ENCODE peak calls at places on chromosome 13, in six cellular contexts. W, G, S, H, B and Z are unnamed samples.
A peak's percentile ranks its signal among the peaks of the same experiment; 100 is the strongest.

GRCh38 chr13:38687246-38688229 is 661 bp downstream of the FREM2 start:
- DNase-seq in S (peak; percentile 72), B (peak; percentile 43), G (no peak), W (no peak), H (peak; percentile 41), Z (peak; percentile 14)

GRCh38 chr13:66513728-66514127 is 716.4 kb downstream of the PCDH9 start:
- DNase-seq in W (no peak), G (peak; percentile 16), S (no peak), B (peak; percentile 17), H (no peak), Z (no peak)

GRCh38 chr13:114341003-114341777 is 26.9 kb downstream of the CHAMP1 start:
- DNase-seq in B (no peak), G (no peak), S (no peak), H (no peak), W (no peak), Z (no peak)

GRCh38 chr13:41061914-41062837 is 867 bp downstream of the WBP4 start:
- DNase-seq in G (peak; percentile 64), W (no peak), B (peak; percentile 92), S (no peak), H (no peak), Z (peak; percentile 85)

GRCh38 chr13:106566682-106567420 is 1.1 kb downstream of the ARGLU1 start:
- DNase-seq in H (peak; percentile 81), B (peak; percentile 61), G (peak; percentile 62), W (no peak), S (no peak), Z (peak; percentile 65)

GRCh38 chr13:51928231-51928630 is 66.5 kb downstream of the CCDC70 start:
- DNase-seq in S (no peak), B (no peak), H (no peak), G (no peak), W (no peak), Z (peak; percentile 59)

GRCh38 chr13:32019612-32020233 is 11.9 kb upstream of the FRY start:
- DNase-seq in H (peak; percentile 82), W (peak; percentile 43), G (peak; percentile 81), B (peak; percentile 71), S (no peak), Z (no peak)

GRCh38 chr13:42420304-42420703 is 148.4 kb downstream of the AKAP11 start:
- DNase-seq in H (no peak), G (no peak), B (no peak), W (no peak), S (no peak), Z (no peak)

GRCh38 chr13:50911937-50912624 is 2.5 kb downstream of the RNASEH2B start:
- DNase-seq in G (peak; percentile 90), W (peak; percentile 85), B (peak; percentile 94), S (peak; percentile 95), H (peak; percentile 96), Z (peak; percentile 93)

GRCh38 chr13:26022538-26023292 is 29.1 kb downstream of the SHISA2 start:
- DNase-seq in W (no peak), S (peak; percentile 39), H (no peak), B (peak; percentile 92), G (peak; percentile 47), Z (peak; percentile 98)

GRCh38 chr13:87777395-87777794 is 106.2 kb downstream of the SLITRK5 start:
- DNase-seq in S (no peak), B (peak; percentile 6), W (no peak), G (no peak), H (peak; percentile 49), Z (no peak)

GRCh38 chr13:20412761-20413355 is 112.8 kb downstream of the CRYL1 start:
- DNase-seq in S (no peak), W (no peak), G (peak; percentile 71), B (peak; percentile 43), H (peak; percentile 82), Z (peak; percentile 10)

GRCh38 chr13:20565120-20565736 is 1.7 kb upstream of the IFT88 start:
- DNase-seq in S (no peak), W (no peak), H (peak; percentile 10), B (no peak), G (no peak), Z (no peak)

GRCh38 chr13:35768551-35768950 is 292.1 kb upstream of the MAB21L1 start:
- DNase-seq in G (peak; percentile 76), S (no peak), B (peak; percentile 19), W (no peak), H (no peak), Z (peak; percentile 47)

GRCh38 chr13:111587249-111587648 is 266.8 kb downstream of the TEX29 start:
- DNase-seq in G (no peak), W (no peak), S (no peak), B (no peak), H (no peak), Z (no peak)

GRCh38 chr13:102799544-102800144 is 725 bp downstream of the BIVM start:
- DNase-seq in H (peak; percentile 25), W (peak; percentile 20), G (peak; percentile 5), S (no peak), B (peak; percentile 40), Z (no peak)

GRCh38 chr13:77437267-77437666 is 98.2 kb upstream of the SCEL start:
- DNase-seq in B (no peak), W (no peak), G (no peak), H (no peak), S (no peak), Z (no peak)

GRCh38 chr13:97549201-97549600 is 115.2 kb downstream of the RAP2A start:
- DNase-seq in H (no peak), S (no peak), B (no peak), G (no peak), W (no peak), Z (no peak)

GRCh38 chr13:51906581-51906980 is 44.8 kb downstream of the CCDC70 start:
- DNase-seq in G (no peak), S (no peak), H (no peak), W (no peak), B (no peak), Z (no peak)

GRCh38 chr13:26425439-26426358 is 131.8 kb upstream of the WASF3 start:
- DNase-seq in B (peak; percentile 60), G (peak; percentile 88), S (no peak), H (no peak), W (no peak), Z (no peak)

GRCh38 chr13:86729206-86729605 is 930.0 kb upstream of the SLITRK6 start:
- DNase-seq in B (no peak), G (no peak), H (no peak), W (no peak), S (no peak), Z (no peak)

GRCh38 chr13:64423467-64423866 is 2806.7 kb downstream of the PCDH9 start:
- DNase-seq in W (no peak), S (no peak), H (no peak), G (no peak), B (no peak), Z (no peak)

GRCh38 chr13:106384516-106384915 is 150.9 kb downstream of the EFNB2 start:
- DNase-seq in S (no peak), B (no peak), W (no peak), H (no peak), G (no peak), Z (no peak)

GRCh38 chr13:37001921-37002250 is 1.3 kb downstream of the EXOSC8 start:
- DNase-seq in S (no peak), W (no peak), H (peak; percentile 3), B (peak; percentile 6), G (no peak), Z (no peak)

GRCh38 chr13:85737952-85738351 is 61.3 kb downstream of the SLITRK6 start:
- DNase-seq in H (no peak), G (no peak), S (no peak), B (no peak), W (no peak), Z (no peak)

DNA sequence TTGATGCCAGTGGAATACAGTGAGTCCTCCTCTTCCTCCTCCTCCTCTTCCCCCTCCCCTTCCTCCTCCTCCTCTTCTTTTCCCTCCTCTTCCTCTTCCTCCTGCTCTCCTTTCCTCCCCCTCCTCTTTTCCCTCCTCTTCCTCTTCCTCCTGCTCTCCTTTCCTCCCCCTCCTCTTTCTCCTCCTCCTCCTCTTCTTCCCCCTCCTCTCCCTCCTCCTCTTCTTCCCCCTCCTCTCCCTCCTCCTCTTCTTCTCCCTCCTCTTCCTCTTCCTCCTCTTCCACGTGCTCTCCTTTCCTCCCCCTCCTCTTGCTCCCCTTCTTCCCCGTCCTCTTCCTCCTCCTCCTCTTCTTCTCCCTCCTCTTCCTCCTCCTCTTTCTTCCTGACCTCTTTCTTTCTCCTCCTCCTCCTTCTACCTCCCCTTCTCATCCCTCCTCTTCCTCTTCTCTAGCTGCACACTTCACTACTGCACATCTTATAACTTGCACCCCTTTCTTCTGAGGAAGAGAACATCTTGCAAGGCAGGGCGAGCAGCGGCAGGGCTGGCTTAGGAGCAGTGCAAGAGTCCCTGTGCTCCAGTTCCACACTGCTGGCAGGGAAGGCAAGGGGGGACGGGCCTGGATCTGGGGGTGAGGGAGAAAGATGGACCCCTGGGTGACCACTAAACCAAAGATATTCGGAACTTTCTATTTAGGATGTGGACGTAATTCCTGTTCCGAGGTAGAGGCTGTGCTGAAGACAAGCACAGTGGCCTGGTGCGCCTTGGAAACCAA is 5.6 kb downstream of the PDX1 start:
- DNase-seq in S (no peak), B (no peak), W (no peak), G (no peak), H (no peak), Z (no peak)
- H3K4me3 ChIP-seq in S (no peak overlapping the region), B (no peak overlapping the region), W (no peak overlapping the region), G (no peak overlapping the region), H (no peak overlapping the region), Z (peak overlapping the region; percentile 10)

GRCh38 chr13:33542309-33543088 is 256.9 kb upstream of the STARD13 start:
- DNase-seq in B (peak; percentile 99), S (peak; percentile 95), G (peak; percentile 100), W (peak; percentile 97), H (peak; percentile 99), Z (peak; percentile 99)
- H3K4ac ChIP-seq in B (peak overlapping the region; percentile 71), S (peak overlapping the region; percentile 35), G (peak overlapping the region; percentile 99), W (no peak overlapping the region), H (peak overlapping the region; percentile 78), Z (peak overlapping the region; percentile 7)

DNA sequence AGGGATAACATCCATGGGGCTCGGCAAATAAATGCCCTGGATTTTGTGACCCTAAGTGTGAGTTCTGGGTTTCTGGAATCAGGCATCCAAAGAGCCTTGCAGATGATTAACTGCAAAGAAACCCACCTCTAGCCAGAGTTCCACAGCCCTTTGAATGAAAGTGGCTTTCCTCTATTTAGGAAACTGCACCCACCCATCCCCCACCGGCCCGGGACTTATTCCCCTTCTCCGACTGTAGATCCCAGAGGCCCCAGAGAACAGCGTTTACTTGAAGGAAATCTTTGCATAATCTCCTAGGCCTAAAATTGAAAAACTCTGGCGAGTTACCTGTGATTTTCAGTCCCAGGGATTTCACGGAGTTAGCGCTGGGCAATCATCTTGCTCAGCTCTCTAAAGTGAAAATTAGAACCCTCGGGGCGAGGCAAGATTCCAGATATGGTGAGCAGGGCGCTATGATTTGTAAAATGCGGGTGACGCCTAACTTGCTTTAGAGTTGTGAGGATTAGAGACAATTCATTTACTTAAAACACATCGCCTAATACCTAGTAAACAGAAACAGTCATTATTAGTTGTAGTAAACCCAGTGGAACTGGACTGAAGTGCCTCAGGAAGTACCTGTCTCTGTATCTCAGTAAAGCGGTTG is 9.4 kb downstream of the URAD start:
- DNase-seq in S (no peak), H (no peak), B (no peak), W (no peak), G (no peak), Z (no peak)
- H3K4me2 ChIP-seq in S (peak overlapping the region; percentile 63), H (no peak overlapping the region), B (no peak overlapping the region), W (no peak overlapping the region), G (no peak overlapping the region), Z (no peak overlapping the region)

GRCh38 chr13:81406022-81406421 is 1065.1 kb upstream of the SPRY2 start:
- DNase-seq in S (no peak), W (no peak), G (no peak), B (no peak), H (no peak), Z (no peak)

GRCh38 chr13:81408647-81409046 is 1067.7 kb upstream of the SPRY2 start:
- DNase-seq in H (no peak), B (no peak), W (no peak), S (no peak), G (no peak), Z (no peak)

GRCh38 chr13:81409284-81409683 is 1068.4 kb upstream of the SPRY2 start:
- DNase-seq in H (no peak), W (no peak), B (no peak), S (no peak), G (no peak), Z (no peak)

GRCh38 chr13:81406639-81407292 is 1065.8 kb upstream of the SPRY2 start:
- DNase-seq in G (no peak), W (no peak), B (no peak), S (no peak), H (peak; percentile 1), Z (no peak)
- H3K4me3 ChIP-seq in G (no peak overlapping the region), W (no peak overlapping the region), B (no peak overlapping the region), S (no peak overlapping the region), H (no peak overlapping the region), Z (no peak overlapping the region)